ENCODE peak calls at places on chromosomes 13 and 19, in four cellular contexts. U is endothelial cell, V is GM12891, H is AG09319. F is an unnamed sample.

GRCh38 chr19:52307275-52307674 is 10.3 kb downstream of the ZNF480 start:
- DNase-seq in U (no peak), V (no peak), H (no peak), F (no peak)

GRCh38 chr19:43463381-43464088 is 1.9 kb downstream of the LYPD3 start:
- DNase-seq in U (peak), V (peak), H (peak), F (peak)

GRCh38 chr19:45591004-45591637 is 6.5 kb upstream of the OPA3 start:
- DNase-seq in U (peak), V (no peak), H (no peak), F (no peak)

GRCh38 chr13:41823486-41823885 is 137.4 kb downstream of the VWA8 start:
- DNase-seq in U (no peak), V (no peak), H (no peak), F (no peak)

GRCh38 chr19:10106100-10106936 is at the start of gene PPAN:
- DNase-seq in U (peak), V (peak), H (peak), F (peak)

GRCh38 chr13:99871249-99871898 is 100.2 kb downstream of the ZIC5 start:
- DNase-seq in U (no peak), V (no peak), H (no peak), F (no peak)

GRCh38 chr19:2135474-2136402 is 15.6 kb downstream of the AP3D1 start:
- DNase-seq in U (no peak), V (no peak), H (no peak), F (no peak)

GRCh38 chr19:16496613-16496983 is 404 bp downstream of the C19orf44 start:
- DNase-seq in U (no peak), V (no peak), H (no peak), F (no peak)

GRCh38 chr19:14502334-14503092 is 6.6 kb upstream of the GIPC1 start:
- DNase-seq in U (no peak), V (no peak), H (no peak), F (no peak)

F was measured in GM12892.